ENCODE peak calls at places on chromosome 12, in six cellular contexts. E is heart left ventricle, U is adrenal gland, B is IMR-90, J is Peyer's patch, L is uterus. Q is an unnamed sample.

GRCh38 chr12:122527478-122527944 is 462 bp downstream of the KNTC1 start:
- DNase-seq in L (no peak), B (peak; percentile 21), U (no peak), J (no peak), E (no peak), Q (no peak)

GRCh38 chr12:116735951-116736599 is 1.8 kb downstream of the SPRING1 start:
- DNase-seq in J (no peak), B (no peak), U (peak; percentile 29), L (no peak), E (no peak), Q (no peak)

GRCh38 chr12:113066806-113067400 is 10.4 kb downstream of the DTX1 start:
- DNase-seq in U (no peak), B (no peak), E (no peak), J (no peak), L (no peak), Q (no peak)

GRCh38 chr12:113068312-113068935 is 11.9 kb downstream of the DTX1 start:
- DNase-seq in U (no peak), E (no peak), J (peak; percentile 58), L (no peak), B (no peak), Q (no peak)

GRCh38 chr12:73421832-73422231 is 1115.8 kb upstream of the ATXN7L3B start:
- DNase-seq in J (no peak), B (no peak), L (no peak), U (no peak), E (no peak), Q (no peak)

GRCh38 chr12:66804555-66804954 is 125.7 kb upstream of the GRIP1 start:
- DNase-seq in U (no peak), L (no peak), B (no peak), J (no peak), E (no peak), Q (no peak)

GRCh38 chr12:40723001-40723400 is 30.8 kb downstream of the CNTN1 start:
- DNase-seq in B (no peak), U (no peak), J (no peak), L (no peak), E (no peak), Q (no peak)

GRCh38 chr12:121004253-121004815 is 12.0 kb downstream of the C12orf43 start:
- DNase-seq in B (no peak), E (no peak), L (no peak), J (no peak), U (no peak), Q (no peak)

GRCh38 chr12:106769078-106769477 is 5.4 kb upstream of the RIC8B start:
- DNase-seq in L (no peak), E (no peak), U (no peak), B (peak; percentile 38), J (no peak), Q (no peak)

GRCh38 chr12:85310456-85311076 is 30.5 kb downstream of the ALX1 start:
- DNase-seq in E (no peak), L (no peak), U (no peak), B (peak; percentile 1), J (no peak), Q (no peak)

GRCh38 chr12:47763481-47764344 is 5.0 kb upstream of the RAPGEF3 start:
- DNase-seq in L (no peak), E (no peak), B (no peak), U (no peak), J (no peak), Q (no peak)

GRCh38 chr12:121798807-121799174 is 5.0 kb upstream of the SETD1B start:
- DNase-seq in U (no peak), B (no peak), L (no peak), J (no peak), E (no peak), Q (no peak)

GRCh38 chr12:42332301-42332894 is 6.4 kb downstream of the PPHLN1 start:
- DNase-seq in L (no peak), E (no peak), U (no peak), J (no peak), B (peak; percentile 51), Q (no peak)

GRCh38 chr12:26158078-26158764 is 33.4 kb upstream of the BHLHE41 start:
- DNase-seq in B (no peak), L (no peak), E (no peak), U (no peak), J (peak; percentile 32), Q (no peak)

GRCh38 chr12:65813983-65814382 is 10.3 kb upstream of the HMGA2 start:
- DNase-seq in E (no peak), L (no peak), J (no peak), B (no peak), U (no peak), Q (no peak)

GRCh38 chr12:26937863-26938659 is at the start of the genes FGFR1OP2 and INTS13:
- DNase-seq in L (peak; percentile 99), J (peak; percentile 97), U (peak; percentile 100), B (peak; percentile 99), E (peak; percentile 99), Q (peak; percentile 98)

GRCh38 chr12:12350868-12351463 is 924 bp upstream of the MANSC1 start:
- DNase-seq in J (no peak), E (no peak), U (no peak), L (no peak), B (peak; percentile 26), Q (no peak)

GRCh38 chr12:113933201-113933786 is 32.8 kb downstream of the RBM19 start:
- DNase-seq in B (peak; percentile 79), J (no peak), U (no peak), L (peak; percentile 73), E (no peak), Q (no peak)

GRCh38 chr12:117100251-117100650 is 1.0 kb upstream of the TESC start:
- DNase-seq in B (peak; percentile 16), E (peak; percentile 27), L (no peak), U (no peak), J (no peak), Q (no peak)

GRCh38 chr12:68336754-68337343 is 4.7 kb upstream of the MDM1 start:
- DNase-seq in E (no peak), L (no peak), U (peak; percentile 35), B (no peak), J (no peak), Q (no peak)

GRCh38 chr12:94844452-94844851 is 159.0 kb downstream of the NDUFA12 start:
- DNase-seq in E (no peak), L (no peak), B (no peak), J (no peak), U (no peak), Q (no peak)

GRCh38 chr12:114666746-114667668 is 17.0 kb downstream of the TBX3 start:
- DNase-seq in J (no peak), U (peak; percentile 40), B (no peak), E (no peak), L (no peak), Q (no peak)

GRCh38 chr12:131755305-131756113 is 44.6 kb downstream of the SFSWAP start:
- DNase-seq in J (no peak), B (peak; percentile 10), L (no peak), U (no peak), E (no peak), Q (no peak)

GRCh38 chr12:110560048-110560447 is 23.1 kb downstream of the PPTC7 start:
- DNase-seq in L (no peak), B (no peak), U (no peak), J (no peak), E (no peak), Q (no peak)

GRCh38 chr12:56336361-56337167 is 2.1 kb upstream of the IL23A start:
- DNase-seq in E (no peak), B (no peak), L (no peak), U (no peak), J (peak; percentile 30), Q (no peak)

GRCh38 chr12:106975098-106975497 is 11.8 kb downstream of the MTERF2 start:
- DNase-seq in U (no peak), E (no peak), B (no peak), J (no peak), L (no peak), Q (no peak)

GRCh38 chr12:27539191-27539631 is 15.2 kb downstream of the PPFIBP1 start:
- DNase-seq in E (no peak), B (peak; percentile 71), U (no peak), J (no peak), L (no peak), Q (no peak)

DNA sequence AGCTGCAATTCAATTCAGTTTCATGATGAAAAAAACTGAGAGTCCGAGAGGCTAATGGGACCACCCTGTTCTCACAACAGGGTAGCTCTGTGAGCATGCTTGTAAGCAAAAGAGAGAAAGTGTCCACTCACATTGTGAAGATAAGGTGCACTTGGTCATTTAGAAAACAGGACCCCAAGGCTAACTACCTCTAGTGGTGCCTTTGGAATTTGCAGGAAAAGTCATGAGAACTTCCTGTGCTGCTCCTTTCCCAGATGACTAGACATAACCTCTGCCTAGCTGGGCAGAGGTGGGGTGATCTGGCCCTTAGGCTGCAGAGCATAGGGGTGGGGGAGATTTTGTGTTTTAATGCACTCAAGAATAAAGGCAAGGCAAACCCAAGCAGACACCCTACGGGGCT is 118.9 kb downstream of the STAB2 start:
- DNase-seq in B (no peak), E (no peak), J (no peak), U (no peak), L (no peak), Q (no peak)
- TF ChIP-seq CTCF in B (no peak), E (no peak), J (no peak), U (no peak), L (no peak), Q (no peak)

GRCh38 chr12:6979453-6979852 is 8.7 kb downstream of the EMG1 start:
- DNase-seq in U (no peak), J (no peak), B (no peak), L (no peak), E (no peak), Q (no peak)

GRCh38 chr12:6975297-6976032 is 4.8 kb downstream of the EMG1 start:
- DNase-seq in E (no peak), J (no peak), L (no peak), B (no peak), U (no peak), Q (no peak)

GRCh38 chr12:6979021-6979420 is 8.3 kb downstream of the EMG1 start:
- DNase-seq in L (no peak), J (no peak), U (no peak), E (no peak), B (no peak), Q (no peak)

GRCh38 chr12:6978188-6978986 is 7.7 kb downstream of the EMG1 start:
- DNase-seq in J (no peak), E (no peak), U (no peak), B (no peak), L (no peak), Q (no peak)

GRCh38 chr12:6977653-6978052 is 6.9 kb downstream of the EMG1 start:
- DNase-seq in U (no peak), J (no peak), L (no peak), B (no peak), E (no peak), Q (no peak)
- TF ChIP-seq POLR2A in U (no peak), J (no peak), L (no peak), B (no peak), E (no peak), Q (no peak)

GRCh38 chr12:19144287-19144686 is 14.8 kb downstream of the PLEKHA5 start:
- DNase-seq in B (no peak), E (no peak), J (no peak), L (no peak), U (no peak), Q (no peak)
- TF ChIP-seq CTCF in B (no peak), E (no peak), J (no peak), L (no peak), U (no peak), Q (no peak)

DNA sequence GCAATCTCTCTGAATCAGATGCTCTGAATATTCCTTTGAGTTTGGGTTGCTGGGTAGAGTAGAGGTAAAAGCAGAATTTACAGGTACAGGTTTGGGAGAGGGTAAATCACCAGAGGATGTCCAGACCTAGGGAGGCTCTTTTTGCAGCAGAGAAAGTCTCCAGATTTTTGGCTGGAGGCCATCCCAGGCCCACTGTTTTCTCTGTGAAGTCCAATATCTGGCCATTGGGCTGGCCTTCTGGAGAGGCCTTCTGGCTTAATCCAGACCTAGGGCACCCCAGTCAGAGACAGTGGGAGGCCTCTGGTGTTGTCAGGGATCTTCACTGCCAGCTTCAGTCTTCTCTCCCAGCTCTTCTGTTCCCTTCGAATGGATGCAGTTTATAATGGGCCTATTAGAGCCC is 183.0 kb downstream of the EMP1 start:
- DNase-seq in B (no peak), E (no peak), L (no peak), U (no peak), J (no peak), Q (no peak)
- TF ChIP-seq POLR2A in B (no peak), E (no peak), L (no peak), U (no peak), J (no peak), Q (no peak)